ENCODE peak calls at places on chromosomes 3 and 15, in nine cellular contexts. F is iris pigment epithelial cell; P is fibroblast of mammary gland; N is NCI-H1436; Y is hepatocyte; W is activated CD4-positive, alpha-beta T cell treated with anti-CD3 and anti-CD28 coated beads for 4 hours; B is NCI-H2029; D is WTC11; T is T-helper 2 cell. X is an unnamed sample.

GRCh38 chr3:115469649-115470048 is 153.7 kb upstream of the GAP43 start:
- DNase-seq in F (no peak), P (no peak), N (peak; percentile 84), Y (no peak), W (no peak), B (peak; percentile 81), D (no peak), T (no peak), X (no peak)

GRCh38 chr3:133276594-133276993 is 123.3 kb upstream of the BFSP2 start:
- DNase-seq in F (no peak), P (no peak), N (no peak), Y (no peak), W (no peak), B (peak; percentile 63), D (no peak), T (no peak), X (no peak)

GRCh38 chr15:69380726-69381105 is 33.4 kb upstream of the KIF23 start:
- DNase-seq in F (no peak), P (no peak), N (no peak), Y (no peak), W (no peak), B (no peak), D (no peak), T (no peak), X (no peak)

GRCh38 chr3:179526989-179527391 is 35.7 kb upstream of the ACTL6A start:
- DNase-seq in F (peak; percentile 79), P (peak; percentile 66), N (no peak), Y (peak; percentile 72), W (no peak), B (peak; percentile 53), D (peak; percentile 50), T (no peak), X (no peak)

GRCh38 chr15:49468440-49468839 is 45.4 kb downstream of the FGF7 start:
- DNase-seq in F (peak; percentile 49), P (peak; percentile 74), N (no peak), Y (peak; percentile 8), W (no peak), B (no peak), D (no peak), T (no peak), X (no peak)

GRCh38 chr3:169948559-169949371 is 17.8 kb upstream of the SEC62 start:
- DNase-seq in F (no peak), P (no peak), N (no peak), Y (peak; percentile 10), W (no peak), B (peak; percentile 64), D (no peak), T (no peak), X (no peak)

GRCh38 chr3:61358364-61358763 is 107.1 kb upstream of the FHIT start:
- DNase-seq in F (no peak), P (peak; percentile 4), N (no peak), Y (peak; percentile 54), W (no peak), B (peak; percentile 33), D (no peak), T (no peak), X (no peak)

GRCh38 chr3:10950476-10951294 is 41.9 kb upstream of the SLC6A1 start:
- DNase-seq in F (peak; percentile 62), P (peak; percentile 56), N (no peak), Y (peak; percentile 45), W (no peak), B (peak; percentile 25), D (peak; percentile 40), T (no peak), X (no peak)

GRCh38 chr3:51997935-51998596 is 2.4 kb upstream of the RPL29 start:
- DNase-seq in F (no peak), P (no peak), N (no peak), Y (peak; percentile 63), W (no peak), B (no peak), D (no peak), T (no peak), X (no peak)

GRCh38 chr15:68650901-68651709 is 72.3 kb downstream of the CORO2B start:
- DNase-seq in F (no peak), P (no peak), N (no peak), Y (peak; percentile 70), W (no peak), B (no peak), D (peak; percentile 98), T (no peak), X (peak; percentile 36)

GRCh38 chr15:71261934-71262333 is 146.7 kb downstream of the THSD4 start:
- DNase-seq in F (no peak), P (no peak), N (no peak), Y (no peak), W (no peak), B (no peak), D (no peak), T (no peak), X (no peak)

GRCh38 chr3:45939341-45939771 is 3.9 kb upstream of the CXCR6 start:
- DNase-seq in F (no peak), P (no peak), N (no peak), Y (peak; percentile 19), W (no peak), B (no peak), D (no peak), T (no peak), X (no peak)

GRCh38 chr3:11201246-11202024 is 47.1 kb downstream of the HRH1 start:
- DNase-seq in F (peak; percentile 69), P (no peak), N (no peak), Y (no peak), W (no peak), B (no peak), D (no peak), T (no peak), X (no peak)

GRCh38 chr3:46406786-46407611 is at the start of the genes CCR5AS and CCRL2:
- DNase-seq in F (peak; percentile 50), P (peak; percentile 12), N (no peak), Y (peak; percentile 66), W (peak; percentile 8), B (no peak), D (no peak), T (peak; percentile 41), X (peak; percentile 4)

GRCh38 chr15:32698773-32699390 is 18.9 kb upstream of the GREM1 start:
- DNase-seq in F (no peak), P (peak; percentile 44), N (no peak), Y (no peak), W (no peak), B (no peak), D (no peak), T (no peak), X (no peak)

GRCh38 chr3:57749542-57749941 is 6.6 kb upstream of the SLMAP start:
- DNase-seq in F (no peak), P (no peak), N (no peak), Y (no peak), W (no peak), B (no peak), D (no peak), T (no peak), X (no peak)

GRCh38 chr3:119826714-119827113 is 44.8 kb downstream of the NR1I2 start:
- DNase-seq in F (no peak), P (peak; percentile 38), N (no peak), Y (no peak), W (no peak), B (no peak), D (no peak), T (no peak), X (no peak)

GRCh38 chr3:176814252-176814651 is 383.0 kb downstream of the TBL1XR1 start:
- DNase-seq in F (peak; percentile 55), P (peak; percentile 35), N (no peak), Y (peak; percentile 81), W (no peak), B (no peak), D (peak; percentile 87), T (no peak), X (no peak)

GRCh38 chr3:22922317-22922716 is 280.8 kb upstream of the UBE2E2 start:
- DNase-seq in F (peak; percentile 3), P (peak; percentile 31), N (no peak), Y (no peak), W (no peak), B (no peak), D (no peak), T (no peak), X (no peak)

GRCh38 chr3:109112946-109113345 is 5.0 kb downstream of the MORC1 start:
- DNase-seq in F (no peak), P (no peak), N (no peak), Y (no peak), W (no peak), B (no peak), D (no peak), T (no peak), X (no peak)

GRCh38 chr3:133991209-133991608 is 38.5 kb downstream of the SLCO2A1 start:
- DNase-seq in F (no peak), P (peak; percentile 19), N (no peak), Y (no peak), W (no peak), B (no peak), D (no peak), T (no peak), X (no peak)

GRCh38 chr15:27704939-27705514 is 394.1 kb downstream of the OCA2 start:
- DNase-seq in F (no peak), P (no peak), N (no peak), Y (no peak), W (no peak), B (no peak), D (no peak), T (no peak), X (no peak)

GRCh38 chr3:50352762-50353161 is 2.1 kb downstream of the CYB561D2 start:
- DNase-seq in F (peak; percentile 44), P (peak; percentile 43), N (no peak), Y (no peak), W (no peak), B (no peak), D (no peak), T (no peak), X (no peak)

GRCh38 chr3:55487376-55488241 is 503 bp upstream of the WNT5A start:
- DNase-seq in F (peak; percentile 86), P (peak; percentile 76), N (no peak), Y (peak; percentile 57), W (no peak), B (no peak), D (peak; percentile 40), T (no peak), X (no peak)

GRCh38 chr3:101861212-101861977 is 12.1 kb downstream of the NFKBIZ start:
- DNase-seq in F (peak; percentile 55), P (no peak), N (no peak), Y (no peak), W (no peak), B (no peak), D (no peak), T (no peak), X (no peak)

GRCh38 chr15:76470691-76471090 is 134.1 kb downstream of the ISL2 start:
- DNase-seq in F (peak; percentile 65), P (peak; percentile 24), N (no peak), Y (no peak), W (no peak), B (no peak), D (no peak), T (no peak), X (no peak)

GRCh38 chr3:138598534-138598933 is 4.5 kb upstream of the CEP70 start:
- DNase-seq in F (no peak), P (no peak), N (no peak), Y (no peak), W (no peak), B (no peak), D (no peak), T (no peak), X (no peak)

GRCh38 chr3:138097192-138097829 is 18.1 kb downstream of the DZIP1L start:
- DNase-seq in F (no peak), P (no peak), N (no peak), Y (no peak), W (no peak), B (no peak), D (peak; percentile 68), T (no peak), X (no peak)

GRCh38 chr3:128556384-128556783 is 63.4 kb upstream of the GATA2 start:
- DNase-seq in F (no peak), P (no peak), N (no peak), Y (no peak), W (no peak), B (no peak), D (no peak), T (no peak), X (no peak)

GRCh38 chr15:34038404-34039179 is 412 bp downstream of the AVEN start:
- DNase-seq in F (peak; percentile 80), P (peak; percentile 71), N (peak; percentile 34), Y (peak; percentile 90), W (peak; percentile 79), B (peak; percentile 9), D (peak; percentile 68), T (peak; percentile 64), X (peak; percentile 57)

GRCh38 chr3:63687569-63688233 is 35.2 kb downstream of the SNTN start:
- DNase-seq in F (no peak), P (no peak), N (no peak), Y (no peak), W (no peak), B (no peak), D (no peak), T (no peak), X (no peak)